ENCODE peak calls at places on chromosomes 6 and 20, in eight cellular contexts. Z is pancreas; I is H1; P is CD8-positive, alpha-beta T cell; N is left ventricle myocardium inferior; R is A549; K is HCT116; H is hepatocyte. A is an unnamed sample.

GRCh38 chr6:3022765-3023662 is 23.3 kb downstream of the NQO2 start:
- DNase-seq in Z (no peak), I (no peak), P (no peak), N (no peak), R (peak; percentile 16), K (no peak), H (no peak), A (no peak)

GRCh38 chr6:53623497-53623896 is 42.1 kb downstream of the KLHL31 start:
- DNase-seq in Z (no peak), I (no peak), P (no peak), N (no peak), R (no peak), K (no peak), H (no peak), A (no peak)

GRCh38 chr20:46592580-46593362 is 42.3 kb upstream of the OCSTAMP start:
- DNase-seq in Z (no peak), I (no peak), P (no peak), N (no peak), R (peak; percentile 10), K (peak; percentile 19), H (no peak), A (no peak)

GRCh38 chr6:163370807-163371206 is 43.7 kb upstream of the QKI start:
- DNase-seq in Z (no peak), I (no peak), P (no peak), N (no peak), R (no peak), K (no peak), H (no peak), A (no peak)

GRCh38 chr6:139361211-139361610 is 13.2 kb downstream of the CITED2 start:
- DNase-seq in Z (no peak), I (no peak), P (no peak), N (no peak), R (no peak), K (no peak), H (no peak), A (no peak)

GRCh38 chr6:161498359-161498758 is 224.5 kb upstream of the AGPAT4 start:
- DNase-seq in Z (no peak), I (peak; percentile 60), P (no peak), N (no peak), R (peak; percentile 68), K (peak; percentile 66), H (peak; percentile 19), A (peak; percentile 15)

GRCh38 chr20:24987873-24988835 is 4.4 kb downstream of the APMAP start:
- DNase-seq in Z (no peak), I (no peak), P (no peak), N (no peak), R (no peak), K (no peak), H (no peak), A (no peak)

GRCh38 chr20:46751856-46752255 is 42.4 kb downstream of the SLC2A10 start:
- DNase-seq in Z (no peak), I (no peak), P (no peak), N (no peak), R (peak; percentile 38), K (no peak), H (no peak), A (no peak)

GRCh38 chr6:130489514-130489913 is 123.7 kb downstream of the TMEM200A start:
- DNase-seq in Z (no peak), I (no peak), P (no peak), N (no peak), R (no peak), K (no peak), H (no peak), A (no peak)

GRCh38 chr6:137099689-137100398 is 55.1 kb upstream of the IL20RA start:
- DNase-seq in Z (no peak), I (no peak), P (no peak), N (no peak), R (no peak), K (no peak), H (no peak), A (no peak)

GRCh38 chr6:166616261-166617226 is 10.5 kb downstream of the RPS6KA2 start:
- DNase-seq in Z (no peak), I (no peak), P (no peak), N (no peak), R (no peak), K (no peak), H (no peak), A (no peak)

GRCh38 chr6:155116571-155116910 is 121.4 kb downstream of the TIAM2 start:
- DNase-seq in Z (no peak), I (no peak), P (no peak), N (no peak), R (no peak), K (no peak), H (no peak), A (no peak)

GRCh38 chr20:57695012-57695411 is 14.8 kb downstream of the PMEPA1 start:
- DNase-seq in Z (peak; percentile 81), I (no peak), P (peak; percentile 38), N (no peak), R (peak; percentile 55), K (peak; percentile 48), H (no peak), A (no peak)
- H3K4me3 ChIP-seq in Z (no peak overlapping the region), I (no peak overlapping the region), P (no peak overlapping the region), N (no peak overlapping the region), R (peak overlapping the region; percentile 2), K (no peak overlapping the region), H (no peak overlapping the region), A (no peak overlapping the region)

GRCh38 chr6:116386581-116387299 is 16.0 kb downstream of the DSE start:
- DNase-seq in Z (no peak), I (no peak), P (no peak), N (no peak), R (peak; percentile 11), K (peak; percentile 49), H (peak; percentile 41), A (no peak)
- H3K4me1 ChIP-seq in Z (no peaks in the 10 kb centered on the region), I (peaks cover 7% of the 10 kb centered on the region), P (no peaks in the 10 kb centered on the region), N (peaks cover 57% of the 10 kb centered on the region), R (peaks cover 36% of the 10 kb centered on the region), K (peaks cover 23% of the 10 kb centered on the region), H (peaks cover 19% of the 10 kb centered on the region), A (peaks cover 14% of the 10 kb centered on the region)

GRCh38 chr6:132909742-132910141 is 95.4 kb downstream of the RPS12 start:
- DNase-seq in Z (no peak), I (no peak), P (no peak), N (no peak), R (no peak), K (no peak), H (no peak), A (no peak)

GRCh38 chr6:132907915-132908314 is 93.5 kb downstream of the RPS12 start:
- DNase-seq in Z (no peak), I (no peak), P (no peak), N (no peak), R (no peak), K (peak; percentile 8), H (no peak), A (no peak)

GRCh38 chr6:132910759-132911158 is 96.4 kb downstream of the RPS12 start:
- DNase-seq in Z (no peak), I (no peak), P (no peak), N (no peak), R (no peak), K (no peak), H (no peak), A (no peak)

GRCh38 chr6:132902866-132903265 is 88.5 kb downstream of the RPS12 start:
- DNase-seq in Z (no peak), I (no peak), P (no peak), N (no peak), R (no peak), K (no peak), H (no peak), A (no peak)

GRCh38 chr6:132907231-132907630 is 92.9 kb downstream of the RPS12 start:
- DNase-seq in Z (no peak), I (no peak), P (no peak), N (no peak), R (no peak), K (no peak), H (no peak), A (no peak)
- H3K4me3 ChIP-seq in Z (no peak overlapping the region), I (no peak overlapping the region), P (no peak overlapping the region), N (no peak overlapping the region), R (no peak overlapping the region), K (no peak overlapping the region), H (no peak overlapping the region), A (no peak overlapping the region)

GRCh38 chr6:32979720-32980487 is 11.5 kb downstream of the BRD2 start:
- DNase-seq in Z (no peak), I (no peak), P (no peak), N (no peak), R (no peak), K (no peak), H (no peak), A (no peak)
- H3K4me1 ChIP-seq in Z (peaks cover 21% of the 10 kb centered on the region), I (peaks cover 3% of the 10 kb centered on the region), P (peaks cover 33% of the 10 kb centered on the region), N (peaks cover 78% of the 10 kb centered on the region), R (peaks cover 51% of the 10 kb centered on the region), K (no peaks in the 10 kb centered on the region), H (peaks cover 61% of the 10 kb centered on the region), A (peaks cover 24% of the 10 kb centered on the region)